ENCODE peak calls at places on chromosomes 1 and 21, in four cellular contexts. R is heart left ventricle, O is tibial artery, A is IMR-90. U is an unnamed sample.

GRCh38 chr1:167077868-167078210 is 12.3 kb downstream of the GPA33 start:
- DNase-seq in R (no peak), A (no peak), O (no peak), U (no peak)

GRCh38 chr1:228021526-228022030 is 14.8 kb downstream of the WNT3A start:
- DNase-seq in A (peak; percentile 11), O (no peak), R (no peak), U (no peak)

GRCh38 chr1:74611887-74612286 is 61.7 kb downstream of the ERICH3 start:
- DNase-seq in R (no peak), O (no peak), A (no peak), U (no peak)

GRCh38 chr1:158494737-158495136 is 22.7 kb downstream of the OR10R2 start:
- DNase-seq in R (no peak), O (no peak), A (no peak), U (no peak)

GRCh38 chr21:17732306-17732705 is 86.8 kb downstream of the C21orf91 start:
- DNase-seq in R (no peak), O (no peak), A (peak; percentile 5), U (no peak)

GRCh38 chr1:94068831-94069648 is 51.9 kb downstream of the ABCA4 start:
- DNase-seq in R (peak; percentile 51), O (no peak), A (peak; percentile 86), U (no peak)

GRCh38 chr1:234067584-234067983 is 163.1 kb downstream of the SLC35F3 start:
- DNase-seq in R (no peak), A (no peak), O (no peak), U (no peak)

GRCh38 chr1:169906938-169907337 is 13.2 kb upstream of the SCYL3 start:
- DNase-seq in O (no peak), A (no peak), R (no peak), U (no peak)

GRCh38 chr1:169860187-169860586 is 33.5 kb downstream of the SCYL3 start:
- DNase-seq in O (no peak), R (no peak), A (no peak), U (no peak)

GRCh38 chr1:162284206-162284955 is 92.3 kb downstream of the SPATA46 start:
- DNase-seq in A (no peak), R (no peak), O (no peak), U (no peak)

GRCh38 chr1:237124856-237125462 is 83.0 kb downstream of the RYR2 start:
- DNase-seq in O (no peak), R (no peak), A (no peak), U (no peak)

GRCh38 chr1:200262326-200262965 is 147.4 kb downstream of the ZNF281 start:
- DNase-seq in A (no peak), O (no peak), R (no peak), U (no peak)

GRCh38 chr21:38308010-38308784 is 51.4 kb downstream of the KCNJ15 start:
- DNase-seq in R (no peak), O (no peak), A (peak; percentile 12), U (no peak)

GRCh38 chr1:152448496-152448895 is 34.4 kb upstream of the CRNN start:
- DNase-seq in A (no peak), R (no peak), O (no peak), U (no peak)

GRCh38 chr1:183293243-183293642 is 107.2 kb downstream of the LAMC2 start:
- DNase-seq in R (no peak), A (no peak), O (no peak), U (no peak)

GRCh38 chr21:16402752-16403151 is 673.0 kb downstream of the USP25 start:
- DNase-seq in R (no peak), A (no peak), O (no peak), U (no peak)

GRCh38 chr1:39132505-39133339 is 71.8 kb upstream of the MACF1 start:
- DNase-seq in O (peak; percentile 87), R (peak; percentile 87), A (peak; percentile 57), U (no peak)

GRCh38 chr1:177289532-177289931 is 118.8 kb downstream of the BRINP2 start:
- DNase-seq in O (no peak), A (no peak), R (no peak), U (no peak)

GRCh38 chr1:30366914-30367313 is 356.5 kb downstream of the MATN1 start:
- DNase-seq in O (no peak), R (no peak), A (no peak), U (no peak)

GRCh38 chr1:184882649-184883303 is 91.5 kb downstream of the NIBAN1 start:
- DNase-seq in O (peak; percentile 87), A (no peak), R (peak; percentile 44), U (no peak)

GRCh38 chr1:66728021-66728420 is 24.2 kb upstream of the DYNLT5 start:
- DNase-seq in A (peak; percentile 53), O (no peak), R (no peak), U (no peak)

GRCh38 chr1:119631433-119632102 is 16.5 kb downstream of the ZNF697 start:
- DNase-seq in R (peak; percentile 93), A (peak; percentile 72), O (peak; percentile 92), U (no peak)

GRCh38 chr1:85146972-85147359 is 53.9 kb downstream of the SYDE2 start:
- DNase-seq in R (no peak), O (no peak), A (peak; percentile 72), U (peak; percentile 74)

GRCh38 chr1:192810253-192810880 is 1.5 kb downstream of the RGS2 start:
- DNase-seq in A (peak; percentile 82), R (no peak), O (peak; percentile 66), U (no peak)

GRCh38 chr1:3186526-3186921 is 117.5 kb downstream of the PRDM16 start:
- DNase-seq in A (peak; percentile 6), R (peak; percentile 90), O (peak; percentile 97), U (no peak)

GRCh38 chr21:25626752-25627151 is 12.3 kb upstream of the JAM2 start:
- DNase-seq in R (peak; percentile 52), A (no peak), O (no peak), U (no peak)

GRCh38 chr1:64901663-64902062 is 64.7 kb downstream of the JAK1 start:
- DNase-seq in R (no peak), O (no peak), A (no peak), U (no peak)

GRCh38 chr1:42157667-42158066 is 4.5 kb downstream of the GUCA2B start:
- DNase-seq in R (no peak), O (no peak), A (no peak), U (no peak)

GRCh38 chr1:228982637-228983036 is 247.4 kb downstream of the RHOU start:
- DNase-seq in A (no peak), O (no peak), R (no peak), U (no peak)

GRCh38 chr1:153669606-153670005 is 1.2 kb downstream of the ILF2 start:
- DNase-seq in R (no peak), O (no peak), A (no peak), U (no peak)

GRCh38 chr21:39654951-39655350 is 42.2 kb downstream of the B3GALT5 start:
- DNase-seq in A (no peak), O (no peak), R (no peak), U (no peak)

GRCh38 chr1:225642177-225642576 is 10.7 kb downstream of the ENAH start:
- DNase-seq in O (no peak), R (no peak), A (peak; percentile 56), U (no peak)

GRCh38 chr1:84827566-84827965 is 65.4 kb downstream of the LPAR3 start:
- DNase-seq in R (no peak), A (no peak), O (no peak), U (no peak)

GRCh38 chr21:25464275-25464674 is 143.0 kb downstream of the MRPL39 start:
- DNase-seq in R (no peak), A (no peak), O (no peak), U (no peak)

GRCh38 chr21:39900491-39900890 is 33.3 kb downstream of the PCP4 start:
- DNase-seq in O (no peak), A (no peak), R (no peak), U (no peak)

GRCh38 chr1:196535727-196536126 is 72.5 kb downstream of the KCNT2 start:
- DNase-seq in O (no peak), A (peak; percentile 39), R (no peak), U (no peak)

GRCh38 chr1:196527941-196528340 is 80.3 kb downstream of the KCNT2 start:
- DNase-seq in O (no peak), A (no peak), R (no peak), U (no peak)

GRCh38 chr1:196531737-196532514 is 76.3 kb downstream of the KCNT2 start:
- DNase-seq in A (no peak), O (no peak), R (no peak), U (no peak)
- TF ChIP-seq CTCF in A (no peak), O (no peak), R (no peak), U (no peak)

GRCh38 chr1:154936416-154937050 is at the start of gene PMVK:
- DNase-seq in R (peak; percentile 97), A (peak; percentile 95), O (peak; percentile 97), U (peak; percentile 76)
- TF ChIP-seq CTCF in R (peak; percentile 19), A (peak; percentile 40), O (peak; percentile 35), U (peak; percentile 46)

DNA sequence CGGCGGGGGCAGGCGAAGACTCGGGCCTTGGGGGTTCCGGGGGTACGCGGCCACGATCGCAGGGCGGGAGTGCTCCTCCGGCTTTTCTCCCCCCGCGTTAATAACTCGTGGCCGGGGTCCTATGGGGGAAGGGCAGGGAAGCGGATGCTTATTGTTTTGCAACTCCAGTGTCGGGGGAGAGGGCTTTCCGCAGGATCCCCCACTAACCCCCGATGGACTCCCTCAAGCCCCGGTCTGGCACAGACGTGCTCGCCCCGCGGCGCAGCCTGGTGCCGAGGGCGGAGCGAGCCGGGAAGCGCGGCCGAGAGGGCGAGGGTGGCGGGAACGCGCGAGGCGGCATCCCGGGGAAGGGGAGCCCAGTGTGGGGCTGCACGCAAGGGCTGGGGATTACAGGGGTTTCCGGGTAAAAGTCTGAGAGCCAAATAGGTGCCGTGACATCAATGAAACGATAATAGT is 717 bp downstream of the UCK2 start:
- DNase-seq in O (peak; percentile 65), R (peak; percentile 38), A (peak; percentile 30), U (no peak)
- TF ChIP-seq CTCF in O (no peak), R (no peak), A (no peak), U (no peak)

GRCh38 chr1:54607821-54608220 is 15.5 kb downstream of the FAM151A start:
- DNase-seq in A (no peak), R (no peak), O (no peak), U (no peak)
- TF ChIP-seq CTCF in A (no peak), R (no peak), O (no peak), U (no peak)

GRCh38 chr1:154765970-154766369 is 104.1 kb downstream of the KCNN3 start:
- DNase-seq in R (no peak), A (peak; percentile 34), O (peak; percentile 31), U (no peak)
- TF ChIP-seq CTCF in R (peak; percentile 36), A (peak; percentile 44), O (no peak), U (peak; percentile 67)

DNA sequence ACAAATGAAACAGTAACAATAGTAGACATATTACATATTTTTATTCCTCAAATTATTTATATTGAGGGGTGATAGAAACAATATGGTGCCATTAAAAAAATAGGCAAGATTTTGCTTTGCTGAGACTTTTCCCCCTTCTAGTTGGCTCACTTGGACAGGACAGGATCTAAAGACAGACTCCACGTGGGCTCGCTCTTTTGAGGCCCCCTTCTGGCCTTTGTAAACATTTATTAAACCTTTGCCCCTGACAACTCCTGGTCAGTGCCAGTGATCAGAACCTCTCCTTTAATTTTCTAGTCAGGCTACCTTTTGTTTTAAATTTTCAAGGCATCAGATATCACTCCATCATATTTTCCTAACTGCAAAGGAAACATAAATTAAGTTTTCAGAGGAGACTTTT is 49.7 kb upstream of the IFI44L start:
- DNase-seq in A (no peak), O (no peak), R (no peak), U (no peak)
- TF ChIP-seq CTCF in A (no peak), O (no peak), R (no peak), U (no peak)

U was measured in AG04449.